ENCODE peak calls at places on chromosomes 12 and 14, in nine cellular contexts. M is WTC11; T is NCI-H1092; G is stimulated activated CD4-positive, alpha-beta T cell treated with anti-CD3 and anti-CD28 coated beads, Interleukin-1b, Interleukin-23, amount 100 ng/mL, for 48 hours; A is endothelial cell; R is heart right ventricle; F is stimulated activated CD8-positive, alpha-beta memory T cell treated with anti-CD3 and anti-CD28 coated beads, Interleukin-15, amount 100 ng/mL, for 24 hours; U is GM23338; I is GM10248. C is an unnamed sample.

GRCh38 chr12:2324375-2324774 is 271.6 kb downstream of the CACNA1C start:
- DNase-seq in T (peak), M (no peak), I (no peak), R (no peak), A (no peak), U (no peak), F (no peak), G (no peak), C (no peak)

GRCh38 chr12:124390442-124391116 is 95.7 kb downstream of the RFLNA start:
- DNase-seq in G (no peak), U (no peak), I (peak), M (no peak), R (no peak), F (no peak), T (no peak), A (no peak), C (peak)

GRCh38 chr12:120103044-120103338 is 13.6 kb downstream of the RAB35 start:
- DNase-seq in F (no peak), M (no peak), G (no peak), A (no peak), T (no peak), R (no peak), U (no peak), I (no peak), C (no peak)

GRCh38 chr12:55742719-55743130 is at the start of gene GDF11:
- DNase-seq in U (peak), F (no peak), G (peak), T (peak), A (no peak), M (peak), R (peak), I (peak), C (peak)

GRCh38 chr14:52131640-52132320 is 62.9 kb upstream of the NID2 start:
- DNase-seq in M (peak), U (peak), R (peak), G (peak), A (peak), F (no peak), T (peak), I (peak), C (peak)

GRCh38 chr14:105379946-105380345 is 18.4 kb upstream of the TEX22 start:
- DNase-seq in M (no peak), G (no peak), R (no peak), U (no peak), I (no peak), F (no peak), A (no peak), T (no peak), C (no peak)

GRCh38 chr14:101070540-101071492 is 167.3 kb upstream of the RTL1 start:
- DNase-seq in U (no peak), F (no peak), R (no peak), T (no peak), G (no peak), M (peak), I (no peak), A (no peak), C (no peak)

GRCh38 chr12:51751657-51752056 is 96.9 kb downstream of the FIGNL2 start:
- DNase-seq in M (no peak), G (no peak), I (no peak), T (no peak), A (no peak), F (no peak), R (no peak), U (no peak), C (no peak)

GRCh38 chr14:76964695-76965094 is 63.8 kb downstream of the IRF2BPL start:
- DNase-seq in T (no peak), M (no peak), U (no peak), G (peak), F (no peak), R (no peak), I (peak), A (no peak), C (no peak)

GRCh38 chr14:104655128-104655848 is 34.1 kb upstream of the INF2 start:
- DNase-seq in G (no peak), A (no peak), U (no peak), R (no peak), I (no peak), M (no peak), F (no peak), T (no peak), C (no peak)

GRCh38 chr12:46267618-46268348 is 1.1 kb downstream of the SLC38A1 start:
- DNase-seq in M (no peak), R (no peak), G (peak), F (peak), T (peak), I (peak), U (no peak), A (peak), C (peak)

GRCh38 chr12:132638541-132639408 is 20.2 kb downstream of the P2RX2 start:
- DNase-seq in A (peak), T (no peak), U (peak), G (no peak), I (peak), R (no peak), M (peak), F (no peak), C (no peak)

GRCh38 chr12:26264215-26264838 is 69.0 kb downstream of the SSPN start:
- DNase-seq in R (no peak), U (no peak), G (no peak), I (no peak), T (no peak), M (no peak), F (no peak), A (no peak), C (no peak)

GRCh38 chr14:34064349-34064748 is 113.5 kb upstream of the EGLN3 start:
- DNase-seq in G (no peak), A (no peak), I (no peak), R (no peak), F (no peak), T (no peak), M (no peak), U (no peak), C (no peak)

GRCh38 chr14:105343194-105343593 is 28.6 kb downstream of the PACS2 start:
- DNase-seq in F (no peak), G (no peak), R (no peak), A (no peak), T (no peak), I (no peak), U (no peak), M (no peak), C (no peak)

GRCh38 chr14:104697317-104697703 is 7.9 kb downstream of the INF2 start:
- DNase-seq in T (no peak), I (no peak), M (no peak), F (no peak), G (no peak), U (no peak), A (no peak), R (no peak), C (no peak)

GRCh38 chr14:36522972-36523685 is 3.1 kb upstream of the NKX2-1 start:
- DNase-seq in I (peak), A (no peak), G (no peak), R (no peak), T (no peak), U (peak), F (no peak), M (peak), C (no peak)

GRCh38 chr14:76419399-76419798 is 43.5 kb downstream of the ESRRB start:
- DNase-seq in T (no peak), R (no peak), U (no peak), G (no peak), F (no peak), I (no peak), M (no peak), A (no peak), C (no peak)

GRCh38 chr14:97179573-97179972 is 382.4 kb downstream of the VRK1 start:
- DNase-seq in F (no peak), U (no peak), A (no peak), T (no peak), G (peak), R (no peak), I (no peak), M (no peak), C (no peak)

GRCh38 chr14:93793555-93793954 is 5.3 kb upstream of the PRIMA1 start:
- DNase-seq in T (no peak), A (no peak), F (no peak), I (no peak), G (no peak), M (no peak), R (no peak), U (no peak), C (no peak)

GRCh38 chr12:104805186-104805585 is 152.9 kb downstream of the SLC41A2 start:
- DNase-seq in G (no peak), A (no peak), F (no peak), U (no peak), I (no peak), T (no peak), R (no peak), M (no peak), C (peak)

GRCh38 chr12:26434299-26434915 is 239.0 kb downstream of the SSPN start:
- DNase-seq in I (peak), U (peak), A (peak), T (no peak), G (peak), F (no peak), M (peak), R (no peak), C (peak)

GRCh38 chr12:76646366-76646765 is 86.8 kb upstream of the OSBPL8 start:
- DNase-seq in M (no peak), F (no peak), A (no peak), R (no peak), I (no peak), T (no peak), G (no peak), U (no peak), C (no peak)

GRCh38 chr12:116174904-116175303 is 102.6 kb downstream of the MED13L start:
- DNase-seq in T (no peak), G (no peak), A (no peak), R (no peak), F (no peak), M (no peak), U (no peak), I (no peak), C (no peak)

GRCh38 chr14:54881761-54882401 is 20.7 kb downstream of the GCH1 start:
- DNase-seq in M (no peak), I (no peak), F (no peak), R (no peak), G (no peak), U (no peak), A (no peak), T (no peak), C (no peak)

GRCh38 chr12:12319501-12320322 is 30.3 kb downstream of the MANSC1 start:
- DNase-seq in R (no peak), A (no peak), G (no peak), M (no peak), U (peak), F (no peak), T (no peak), I (no peak), C (no peak)

GRCh38 chr14:89833120-89833521 is 121.4 kb downstream of the EFCAB11 start:
- DNase-seq in M (no peak), A (no peak), T (no peak), U (no peak), G (no peak), F (no peak), R (no peak), I (no peak), C (no peak)

GRCh38 chr12:14628771-14629170 is 61.1 kb upstream of the PLBD1 start:
- DNase-seq in A (no peak), I (no peak), G (no peak), F (no peak), U (no peak), M (no peak), R (no peak), T (no peak), C (no peak)

GRCh38 chr12:22083167-22083566 is 37.1 kb downstream of the CMAS start:
- DNase-seq in U (peak), F (no peak), A (no peak), T (no peak), I (no peak), M (no peak), R (no peak), G (no peak), C (peak)

C was measured in amniotic stem cell.